ENCODE peak calls at places on chromosomes 6 and 20, in nine cellular contexts. P is thoracic aorta, F is uterus, S is colonic mucosa, D is upper lobe of right lung, N is gastrocnemius medialis, Y is right atrium auricular region, I is left lung, A is psoas muscle. G is an unnamed sample. For H3K36me3 and H3K4me1, the result is how much of the 10 kb centered on the place peaks cover.

GRCh38 chr20:1391640-1392442 is 1.0 kb downstream of the FKBP1A start:
- DNase-seq in D (no peak), A (no peak), Y (no peak), F (no peak), S (peak), P (no peak), I (no peak), N (no peak), G (no peak)

GRCh38 chr20:42744756-42745465 is 444.8 kb downstream of the PTPRT start:
- DNase-seq in Y (no peak), A (no peak), N (no peak), P (no peak), S (no peak), I (no peak), F (no peak), D (no peak), G (no peak)

GRCh38 chr6:1153696-1154245 is 158.1 kb upstream of the FOXQ1 start:
- DNase-seq in I (no peak), P (no peak), N (no peak), S (no peak), D (no peak), F (no peak), Y (no peak), A (no peak), G (no peak)

GRCh38 chr6:111829581-111829980 is 43.7 kb downstream of the FYN start:
- DNase-seq in I (no peak), N (no peak), D (no peak), S (no peak), Y (no peak), F (no peak), P (no peak), A (no peak), G (no peak)

GRCh38 chr20:45419188-45420091 is 3.5 kb downstream of the PIGT start:
- DNase-seq in A (peak), P (no peak), D (no peak), I (no peak), S (peak), N (peak), Y (peak), F (peak), G (peak)

GRCh38 chr20:37220255-37220654 is 40.9 kb upstream of the MROH8 start:
- DNase-seq in P (no peak), A (no peak), F (no peak), D (no peak), N (no peak), Y (no peak), S (no peak), I (no peak), G (no peak)

GRCh38 chr6:26043389-26044139 is 43.7 kb upstream of the HFE start:
- DNase-seq in S (peak), Y (peak), A (no peak), D (peak), P (no peak), I (no peak), N (peak), F (peak), G (peak)

GRCh38 chr20:13009682-13010406 is 1.1 kb downstream of the SPTLC3 start:
- DNase-seq in F (peak), Y (peak), P (peak), I (no peak), N (no peak), S (peak), D (no peak), A (no peak), G (peak)

GRCh38 chr20:52130406-52130805 is 61.2 kb downstream of the ZFP64 start:
- DNase-seq in I (no peak), P (no peak), S (no peak), N (no peak), D (no peak), F (no peak), A (no peak), Y (no peak), G (no peak)

GRCh38 chr6:91063362-91063761 is 476.5 kb upstream of the MAP3K7 start:
- DNase-seq in P (no peak), S (no peak), I (no peak), A (no peak), N (no peak), F (no peak), Y (no peak), D (no peak), G (no peak)

GRCh38 chr6:28597924-28598323 is 72.2 kb downstream of the GPX5 start:
- DNase-seq in F (no peak), P (no peak), D (no peak), I (no peak), A (no peak), Y (no peak), N (no peak), S (no peak), G (no peak)

GRCh38 chr6:132270745-132271414 is 130.4 kb downstream of the MOXD1 start:
- DNase-seq in A (no peak), N (no peak), F (no peak), P (no peak), D (no peak), I (no peak), S (no peak), Y (no peak), G (peak)

GRCh38 chr20:38132910-38133501 is 32.1 kb downstream of the TGM2 start:
- DNase-seq in I (no peak), A (no peak), Y (no peak), P (no peak), F (no peak), S (no peak), D (peak), N (no peak), G (no peak)

GRCh38 chr6:43817192-43817591 is 47.2 kb downstream of the VEGFA start:
- DNase-seq in P (no peak), D (no peak), I (no peak), N (peak), S (peak), A (peak), F (no peak), Y (no peak), G (peak)

GRCh38 chr20:40797425-40797824 is 108.4 kb upstream of the MAFB start:
- DNase-seq in F (no peak), D (no peak), A (no peak), Y (peak), N (no peak), P (no peak), I (no peak), S (no peak), G (no peak)

GRCh38 chr20:57662313-57663240 is 42.4 kb upstream of the ZBP1 start:
- DNase-seq in Y (no peak), I (no peak), N (peak), D (peak), F (peak), S (peak), P (no peak), A (no peak), G (peak)

GRCh38 chr6:48144024-48144423 is 33.0 kb upstream of the PTCHD4 start:
- DNase-seq in A (no peak), N (no peak), D (no peak), F (no peak), S (no peak), P (no peak), Y (no peak), I (no peak), G (no peak)

GRCh38 chr6:25085761-25086160 is 150.0 kb upstream of the RIPOR2 start:
- DNase-seq in I (no peak), N (no peak), F (no peak), S (no peak), Y (no peak), D (no peak), A (no peak), P (no peak), G (no peak)

GRCh38 chr6:132907915-132908314 is 93.5 kb downstream of the RPS12 start:
- DNase-seq in F (no peak), Y (no peak), P (no peak), A (no peak), N (no peak), S (no peak), D (no peak), I (no peak), G (no peak)

GRCh38 chr6:146498309-146498708 is 45.3 kb upstream of the RAB32 start:
- DNase-seq in I (no peak), P (no peak), S (no peak), N (no peak), A (no peak), D (no peak), Y (no peak), F (no peak), G (no peak)

GRCh38 chr20:24502184-24502583 is 32.8 kb downstream of the SYNDIG1 start:
- DNase-seq in P (no peak), Y (peak), F (peak), I (no peak), D (no peak), S (peak), A (peak), N (no peak), G (peak)

GRCh38 chr6:22024973-22025467 is 271.8 kb downstream of the PRL start:
- DNase-seq in F (no peak), P (no peak), N (no peak), I (no peak), D (no peak), A (no peak), Y (no peak), S (no peak), G (no peak)

GRCh38 chr20:23050847-23051627 is 1.6 kb upstream of the THBD start:
- DNase-seq in F (peak), P (peak), D (peak), S (peak), A (peak), I (peak), Y (peak), N (peak), G (peak)

GRCh38 chr6:69867075-69867911 is 937 bp downstream of the COL19A1 start:
- DNase-seq in P (no peak), I (peak), F (peak), D (peak), S (peak), Y (peak), N (peak), A (peak), G (peak)

GRCh38 chr6:125201961-125202729 is 48.6 kb downstream of the TPD52L1 start:
- DNase-seq in A (peak), D (peak), F (peak), I (peak), Y (peak), S (peak), P (no peak), N (peak), G (peak)

GRCh38 chr20:42041000-42041565 is 422.9 kb upstream of the CHD6 start:
- DNase-seq in P (no peak), S (no peak), N (no peak), D (no peak), A (no peak), Y (no peak), I (no peak), F (no peak), G (no peak)

GRCh38 chr6:74510878-74511277 is 695.0 kb downstream of the COL12A1 start:
- DNase-seq in N (no peak), F (no peak), D (no peak), I (no peak), S (no peak), P (no peak), Y (no peak), A (no peak), G (no peak)

GRCh38 chr6:44072959-44073611 is 54.2 kb downstream of the MRPL14 start:
- DNase-seq in Y (no peak), A (peak), I (peak), F (peak), P (peak), N (peak), S (peak), D (peak), G (peak)

GRCh38 chr6:33772902-33773472 is 15.9 kb downstream of the LEMD2 start:
- DNase-seq in N (no peak), P (no peak), S (no peak), A (no peak), D (no peak), Y (no peak), I (peak), F (no peak), G (no peak)
- H3K36me3 ChIP-seq in N (half or more), P (under half), S (under half), A (half or more), D (half or more), Y (half or more), I (half or more), F (under half), G (under half)

GRCh38 chr6:37698264-37699137 is 818 bp upstream of the MDGA1 start:
- DNase-seq in S (peak), F (peak), P (no peak), D (peak), A (peak), I (peak), Y (no peak), N (no peak), G (peak)

GRCh38 chr6:37696220-37696840 is 1.4 kb downstream of the MDGA1 start:
- DNase-seq in P (no peak), F (peak), I (peak), S (peak), N (no peak), D (no peak), Y (no peak), A (peak), G (peak)

GRCh38 chr6:37695857-37696219 is 1.8 kb downstream of the MDGA1 start:
- DNase-seq in F (no peak), D (no peak), Y (no peak), P (no peak), A (no peak), N (no peak), S (no peak), I (no peak), G (no peak)

GRCh38 chr6:37695273-37695672 is 2.4 kb downstream of the MDGA1 start:
- DNase-seq in I (no peak), S (no peak), N (no peak), D (no peak), Y (no peak), F (no peak), P (no peak), A (no peak), G (no peak)

GRCh38 chr6:37696841-37697735 is 595 bp downstream of the MDGA1 start:
- DNase-seq in I (peak), N (no peak), F (peak), A (peak), D (peak), Y (no peak), P (no peak), S (no peak), G (peak)
- TF ChIP-seq CTCF in I (no peak), N (no peak), F (peak), A (no peak), D (peak), Y (no peak), P (peak), S (no peak), G (no peak)

GRCh38 chr20:43962518-43962917 is 47.9 kb downstream of the TOX2 start:
- DNase-seq in D (no peak), N (no peak), I (no peak), S (no peak), Y (no peak), P (no peak), F (no peak), A (no peak), G (no peak)
- H3K4me1 ChIP-seq in D (under half), N (under half), I (under half), S (under half), Y (under half), P (under half), F (under half), A (under half), G (under half)

DNA sequence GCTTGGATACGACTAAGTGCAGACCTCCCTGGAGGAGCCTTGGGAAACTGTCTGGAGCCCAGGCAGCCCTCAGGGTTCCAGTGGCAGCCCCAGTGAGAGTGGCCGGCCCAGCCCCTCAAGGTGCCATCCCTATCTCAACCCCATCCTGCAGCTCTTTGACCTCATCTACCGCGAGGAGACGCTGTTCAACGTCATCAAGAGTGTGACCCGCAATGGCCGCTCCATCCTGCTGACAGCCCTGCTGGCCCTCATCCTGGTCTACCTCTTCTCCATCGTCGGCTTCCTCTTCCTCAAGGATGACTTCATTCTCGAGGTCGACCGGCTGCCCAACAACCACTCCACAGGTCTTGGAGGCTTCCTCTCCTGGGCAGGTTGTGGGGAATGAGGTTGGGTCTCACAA is 20.7 kb downstream of the UQCC2 start:
- DNase-seq in A (no peak), F (no peak), I (peak), N (no peak), D (no peak), S (no peak), P (no peak), Y (no peak), G (no peak)
- H3K36me3 ChIP-seq in A (under half), F (under half), I (half or more), N (under half), D (half or more), S (under half), P (under half), Y (under half), G (under half)

G was measured in body of pancreas.